ENCODE peak calls at places on chromosomes 5 and 9, in ten cellular contexts. U is HS-5, O is GOT3, T is NCI-H2171 treated with DMSO at 0.1 percent for 48 hours, D is AG20443, W is HCT116, K is head of caudate nucleus, B is mucosa of gallbladder, E is tibial nerve, F is LNCaP clone FGC. H is an unnamed sample.

GRCh38 chr5:73836607-73837006 is 210.6 kb downstream of the ARHGEF28 start:
- DNase-seq in U (no peak), O (no peak), T (no peak), D (no peak), W (no peak), K (no peak), B (no peak), E (no peak), F (no peak), H (no peak)

GRCh38 chr5:171630047-171630669 is 155.5 kb upstream of the SMIM23 start:
- DNase-seq in U (no peak), O (peak; percentile 25), T (peak; percentile 59), D (peak; percentile 71), W (peak; percentile 41), K (peak; percentile 20), B (no peak), E (peak; percentile 20), F (no peak), H (no peak)

GRCh38 chr5:123700624-123701023 is 188.6 kb downstream of the CSNK1G3 start:
- DNase-seq in U (peak; percentile 93), O (no peak), T (no peak), D (peak; percentile 89), W (peak; percentile 32), K (no peak), B (no peak), E (no peak), F (no peak), H (peak; percentile 98)

GRCh38 chr5:104904561-104904960 is 1342.0 kb upstream of the NUDT12 start:
- DNase-seq in U (no peak), O (no peak), T (no peak), D (no peak), W (no peak), K (no peak), B (no peak), E (no peak), F (no peak), H (no peak)

GRCh38 chr5:88045931-88046461 is 222.6 kb downstream of the TMEM161B start:
- DNase-seq in U (no peak), O (no peak), T (no peak), D (no peak), W (no peak), K (no peak), B (no peak), E (no peak), F (no peak), H (no peak)

GRCh38 chr9:122383992-122384461 is 13.2 kb downstream of the PTGS1 start:
- DNase-seq in U (peak; percentile 77), O (peak; percentile 2), T (no peak), D (peak; percentile 83), W (no peak), K (no peak), B (no peak), E (no peak), F (no peak), H (peak; percentile 82)

GRCh38 chr5:73120222-73121108 is at the start of gene TMEM171:
- DNase-seq in U (no peak), O (no peak), T (no peak), D (peak; percentile 79), W (peak; percentile 16), K (peak; percentile 34), B (peak; percentile 45), E (no peak), F (no peak), H (no peak)

GRCh38 chr9:131282175-131282574 is 5.9 kb upstream of the FAM78A start:
- DNase-seq in U (no peak), O (no peak), T (no peak), D (no peak), W (no peak), K (no peak), B (no peak), E (no peak), F (no peak), H (no peak)

GRCh38 chr5:73955447-73955846 is 329.5 kb downstream of the ARHGEF28 start:
- DNase-seq in U (no peak), O (no peak), T (peak; percentile 86), D (no peak), W (no peak), K (no peak), B (no peak), E (no peak), F (no peak), H (no peak)

GRCh38 chr9:107237873-107238272 is 45.2 kb upstream of the RAD23B start:
- DNase-seq in U (no peak), O (no peak), T (no peak), D (no peak), W (no peak), K (no peak), B (no peak), E (no peak), F (no peak), H (no peak)

GRCh38 chr9:22147818-22148573 is 138.9 kb upstream of the CDKN2B start:
- DNase-seq in U (no peak), O (no peak), T (no peak), D (peak; percentile 26), W (peak; percentile 60), K (no peak), B (no peak), E (no peak), F (no peak), H (peak; percentile 39)

GRCh38 chr9:88322906-88323566 is 65.2 kb upstream of the SPIN1 start:
- DNase-seq in U (no peak), O (no peak), T (no peak), D (peak; percentile 53), W (no peak), K (no peak), B (peak; percentile 33), E (no peak), F (no peak), H (peak; percentile 31)

GRCh38 chr5:141811287-141812155 is 66.7 kb downstream of the PCDH1 start:
- DNase-seq in U (no peak), O (no peak), T (no peak), D (peak; percentile 55), W (no peak), K (peak; percentile 46), B (no peak), E (no peak), F (no peak), H (no peak)

GRCh38 chr9:134066923-134067851 is 639 bp downstream of the BRD3 start:
- DNase-seq in U (no peak), O (no peak), T (peak; percentile 66), D (peak; percentile 60), W (no peak), K (peak; percentile 21), B (peak; percentile 10), E (no peak), F (no peak), H (no peak)

GRCh38 chr5:137186759-137187461 is 312.2 kb downstream of the SPOCK1 start:
- DNase-seq in U (peak; percentile 26), O (no peak), T (no peak), D (peak; percentile 89), W (no peak), K (no peak), B (peak; percentile 12), E (peak; percentile 20), F (no peak), H (peak; percentile 83)